ENCODE peak calls at places on chromosomes 6 and 20, in six cellular contexts. Q is substantia nigra; T is A673; X is left ventricle myocardium inferior; I is naive thymus-derived CD4-positive, alpha-beta T cell; P is DND-41. K is an unnamed sample.
A peak's percentile ranks its signal among the peaks of the same experiment; 100 is the strongest.

GRCh38 chr6:150336299-150336698 is 32.5 kb upstream of the IYD start:
- DNase-seq in Q (no peak), P (no peak), I (no peak), X (no peak), T (no peak), K (no peak)

GRCh38 chr6:8436956-8437355 is 1.6 kb upstream of the SLC35B3 start:
- DNase-seq in P (no peak), Q (no peak), T (no peak), X (no peak), I (no peak), K (no peak)

GRCh38 chr20:31691646-31692275 is 30.9 kb downstream of the BCL2L1 start:
- DNase-seq in T (peak; percentile 80), P (no peak), Q (no peak), X (no peak), I (no peak), K (no peak)

GRCh38 chr20:25238319-25239037 is 9.4 kb upstream of the PYGB start:
- DNase-seq in I (no peak), T (no peak), P (no peak), Q (no peak), X (no peak), K (no peak)

GRCh38 chr6:9516207-9516606 is 898.7 kb downstream of the TFAP2A start:
- DNase-seq in T (no peak), I (no peak), X (no peak), P (no peak), Q (no peak), K (no peak)

GRCh38 chr6:105178110-105178509 is 1.7 kb downstream of the POPDC3 start:
- DNase-seq in T (no peak), P (no peak), Q (no peak), I (no peak), X (no peak), K (no peak)

GRCh38 chr20:61735503-61735785 is 330.2 kb downstream of the TAF4 start:
- DNase-seq in T (no peak), P (no peak), I (no peak), Q (no peak), X (no peak), K (no peak)

GRCh38 chr6:72218125-72218524 is 331.8 kb downstream of the RIMS1 start:
- DNase-seq in Q (peak; percentile 39), P (no peak), T (peak; percentile 23), X (no peak), I (no peak), K (no peak)

GRCh38 chr6:38178584-38178886 is 359.0 kb downstream of the ZFAND3 start:
- DNase-seq in T (no peak), Q (no peak), P (no peak), I (no peak), X (no peak), K (no peak)

GRCh38 chr6:87982134-87982533 is 65.5 kb upstream of the SPACA1 start:
- DNase-seq in X (no peak), Q (no peak), I (no peak), T (no peak), P (no peak), K (no peak)

GRCh38 chr6:139569561-139569960 is 195.1 kb upstream of the CITED2 start:
- DNase-seq in T (no peak), Q (no peak), X (no peak), I (no peak), P (no peak), K (no peak)

GRCh38 chr20:39775110-39775509 is 813.0 kb downstream of the DHX35 start:
- DNase-seq in P (no peak), I (no peak), T (no peak), Q (no peak), X (peak; percentile 76), K (peak; percentile 64)

GRCh38 chr6:43203029-43203717 is 21.2 kb downstream of the CUL9 start:
- DNase-seq in P (no peak), X (no peak), T (no peak), I (no peak), Q (no peak), K (no peak)

GRCh38 chr6:55898342-55898741 is 23.0 kb upstream of the BMP5 start:
- DNase-seq in T (no peak), P (no peak), I (no peak), X (no peak), Q (no peak), K (no peak)

GRCh38 chr6:134557509-134557908 is 239.6 kb upstream of the SGK1 start:
- DNase-seq in P (no peak), Q (no peak), T (no peak), X (no peak), I (no peak), K (no peak)

GRCh38 chr6:136880748-136881460 is 41.2 kb upstream of the SLC35D3 start:
- DNase-seq in Q (no peak), P (no peak), X (no peak), I (no peak), T (no peak), K (no peak)

GRCh38 chr20:25540273-25540672 is 45.1 kb downstream of the NINL start:
- DNase-seq in Q (peak; percentile 37), P (no peak), I (no peak), T (peak; percentile 70), X (peak; percentile 38), K (peak; percentile 75)

GRCh38 chr20:62837790-62838458 is 21.1 kb downstream of the COL9A3 start:
- DNase-seq in P (no peak), X (no peak), I (no peak), T (no peak), Q (no peak), K (peak; percentile 97)

GRCh38 chr20:1440024-1440423 is 26.6 kb downstream of the NSFL1C start:
- DNase-seq in I (no peak), P (peak; percentile 31), T (peak; percentile 36), Q (no peak), X (no peak), K (no peak)

GRCh38 chr6:158131926-158132325 is 36.1 kb downstream of the SERAC1 start:
- DNase-seq in P (peak; percentile 52), X (no peak), I (no peak), T (peak; percentile 55), Q (no peak), K (no peak)

GRCh38 chr6:160911949-160912348 is 79.6 kb upstream of the MAP3K4 start:
- DNase-seq in I (no peak), P (no peak), X (no peak), T (no peak), Q (no peak), K (no peak)

GRCh38 chr20:10255846-10256245 is 37.2 kb downstream of the SNAP25 start:
- DNase-seq in T (no peak), X (no peak), P (no peak), I (no peak), Q (no peak), K (no peak)

GRCh38 chr20:3543901-3544507 is 73.2 kb downstream of the ATRN start:
- DNase-seq in I (no peak), P (no peak), X (no peak), T (no peak), Q (no peak), K (no peak)

GRCh38 chr6:35084041-35084491 is 57.1 kb downstream of the TCP11 start:
- DNase-seq in T (no peak), Q (peak; percentile 21), P (no peak), X (no peak), I (no peak), K (peak; percentile 50)

GRCh38 chr20:17644451-17644850 is 37.6 kb downstream of the RRBP1 start:
- DNase-seq in P (no peak), X (no peak), Q (no peak), T (no peak), I (no peak), K (peak; percentile 64)

GRCh38 chr6:113169484-113169883 is 687.7 kb upstream of the MARCKS start:
- DNase-seq in T (no peak), I (no peak), P (no peak), Q (no peak), X (no peak), K (no peak)

GRCh38 chr6:15608406-15608805 is 54.4 kb downstream of the DTNBP1 start:
- DNase-seq in Q (no peak), P (no peak), T (peak; percentile 60), X (no peak), I (no peak), K (no peak)

GRCh38 chr6:64217721-64218603 is 582.4 kb downstream of the PHF3 start:
- DNase-seq in I (no peak), P (no peak), X (no peak), Q (no peak), T (no peak), K (no peak)

GRCh38 chr20:61140576-61140975 is 111.5 kb upstream of the CDH4 start:
- DNase-seq in I (no peak), Q (no peak), X (no peak), P (no peak), T (no peak), K (no peak)

GRCh38 chr20:34389206-34389953 is 26.3 kb downstream of the ITCH start:
- DNase-seq in I (no peak), X (no peak), P (no peak), T (peak; percentile 92), Q (no peak), K (no peak)

GRCh38 chr6:52022675-52023074 is 64.7 kb downstream of the PKHD1 start:
- DNase-seq in T (no peak), X (no peak), P (no peak), I (no peak), Q (no peak), K (no peak)

GRCh38 chr6:118544105-118544504 is 4.0 kb upstream of the PLN start:
- DNase-seq in Q (no peak), P (no peak), X (no peak), I (no peak), T (no peak), K (no peak)
- H3K27ac ChIP-seq in Q (no peak overlapping the region), P (no peak overlapping the region), X (peak overlapping the region; percentile 82), I (no peak overlapping the region), T (no peak overlapping the region), K (no peak overlapping the region)

DNA sequence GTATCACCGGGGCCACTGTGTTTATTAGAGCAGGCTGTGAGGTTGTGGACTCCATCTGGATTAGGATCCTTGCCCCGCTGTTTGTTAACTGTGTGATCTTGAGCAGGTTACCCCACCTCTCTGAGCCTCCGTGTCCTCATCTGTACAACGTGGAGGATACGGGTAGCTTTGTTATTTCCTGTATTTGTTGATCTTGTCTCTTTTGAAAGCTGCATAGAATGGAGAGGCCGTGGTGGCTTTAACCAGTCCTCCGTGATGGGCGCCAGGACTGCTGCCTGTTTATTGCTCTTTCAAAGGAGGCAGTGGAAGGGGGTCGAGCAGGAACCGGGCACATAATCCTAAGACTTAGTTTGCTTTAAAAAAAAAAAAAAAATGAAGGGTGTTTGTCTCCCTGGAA is 22.9 kb downstream of the BCAS4 start:
- DNase-seq in P (no peak), I (peak; percentile 44), X (no peak), T (no peak), Q (no peak), K (no peak)
- H3K27ac ChIP-seq in P (no peak overlapping the region), I (peak overlapping the region; percentile 56), X (no peak overlapping the region), T (peak overlapping the region; percentile 72), Q (no peak overlapping the region), K (no peak overlapping the region)

GRCh38 chr6:46129634-46130505 is at the start of gene ENPP4:
- DNase-seq in Q (peak; percentile 87), P (peak; percentile 95), X (peak; percentile 81), I (peak; percentile 93), T (peak; percentile 86), K (peak; percentile 89)
- H3K27ac ChIP-seq in Q (peak within 1 kb of the TSS; percentile 94), P (peak within 1 kb of the TSS; percentile 76), X (peak within 1 kb of the TSS; percentile 85), I (peak within 1 kb of the TSS; percentile 73), T (no peak within 1 kb of the TSS), K (peak within 1 kb of the TSS; percentile 63)

DNA sequence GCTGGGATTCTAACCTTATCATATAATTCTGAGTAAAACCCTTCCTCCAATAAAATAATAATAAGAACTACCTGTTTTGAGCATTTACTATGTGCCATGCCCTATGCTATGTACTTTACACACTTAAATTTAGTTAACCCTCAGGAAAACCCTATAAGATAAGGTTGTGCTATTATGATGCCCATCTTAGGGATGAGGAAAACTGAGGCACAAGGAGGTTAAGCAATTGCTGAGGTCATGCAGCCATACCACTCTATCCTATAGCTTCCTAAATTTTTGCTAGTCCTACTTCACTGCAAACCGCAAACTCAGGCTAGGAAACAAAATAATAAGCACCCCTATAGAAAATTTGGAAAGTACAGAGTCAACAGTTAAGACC is 38.9 kb upstream of the GFOD1 start:
- DNase-seq in I (no peak), Q (no peak), T (no peak), P (no peak), X (no peak), K (no peak)
- H3K27ac ChIP-seq in I (no peak overlapping the region), Q (no peak overlapping the region), T (no peak overlapping the region), P (peak overlapping the region; percentile 53), X (peak overlapping the region; percentile 80), K (no peak overlapping the region)